ENCODE peak calls at places on chromosomes 7 and 10, in four cellular contexts. J, Y, D and G are unnamed samples.

GRCh38 chr10:85400981-85401695 is 965.5 kb downstream of the GRID1 start:
- DNase-seq in J (peak), Y (no peak), D (no peak), G (no peak)

GRCh38 chr10:91409069-91409868 is 875 bp upstream of the HECTD2 start:
- DNase-seq in J (peak), Y (peak), D (peak), G (peak)

GRCh38 chr7:11235491-11235890 is 261.8 kb downstream of the PHF14 start:
- DNase-seq in J (no peak), Y (no peak), D (no peak), G (no peak)

GRCh38 chr10:76583711-76584161 is 1053.9 kb downstream of the KCNMA1 start:
- DNase-seq in J (peak), Y (no peak), D (no peak), G (no peak)

GRCh38 chr10:44005788-44006099 is 357.1 kb upstream of the ZNF32 start:
- DNase-seq in J (no peak), Y (no peak), D (no peak), G (no peak)

GRCh38 chr10:507355-507699 is 182.1 kb downstream of the DIP2C start:
- DNase-seq in J (no peak), Y (no peak), D (no peak), G (no peak)

GRCh38 chr10:108735380-108735779 is 1187.9 kb downstream of the XPNPEP1 start:
- DNase-seq in J (peak), Y (no peak), D (no peak), G (no peak)

GRCh38 chr10:11906714-11907113 is 83.6 kb downstream of the PROSER2 start:
- DNase-seq in J (no peak), Y (no peak), D (no peak), G (no peak)

GRCh38 chr10:26841733-26842317 is 18.9 kb downstream of the ABI1 start:
- DNase-seq in J (no peak), Y (no peak), D (peak), G (no peak)

GRCh38 chr10:104201636-104202035 is 30.5 kb downstream of the CFAP43 start:
- DNase-seq in J (peak), Y (no peak), D (no peak), G (no peak)

GRCh38 chr10:132912225-132912684 is 30.1 kb downstream of the CFAP46 start:
- DNase-seq in J (no peak), Y (no peak), D (no peak), G (no peak)

GRCh38 chr7:101205901-101206664 is 5.2 kb upstream of the MOGAT3 start:
- DNase-seq in J (no peak), Y (no peak), D (no peak), G (no peak)

GRCh38 chr10:88386878-88387773 is 196.0 kb downstream of the RNLS start:
- DNase-seq in J (peak), Y (no peak), D (peak), G (no peak)

GRCh38 chr10:55943403-55943802 is 417.7 kb downstream of the ZWINT start:
- DNase-seq in J (no peak), Y (no peak), D (no peak), G (no peak)

GRCh38 chr10:124066744-124067714 is 26.4 kb downstream of the CHST15 start:
- DNase-seq in J (no peak), Y (no peak), D (peak), G (no peak)

GRCh38 chr10:132689721-132690360 is 96.1 kb downstream of the NKX6-2 start:
- DNase-seq in J (no peak), Y (peak), D (no peak), G (no peak)

GRCh38 chr7:18347170-18347569 is 148.4 kb upstream of the HDAC9 start:
- DNase-seq in J (no peak), Y (no peak), D (no peak), G (no peak)

GRCh38 chr10:89959433-89960110 is 258.2 kb downstream of the KIF20B start:
- DNase-seq in J (no peak), Y (no peak), D (no peak), G (no peak)

GRCh38 chr7:102119925-102120324 is 166.7 kb upstream of the SH2B2 start:
- DNase-seq in J (no peak), Y (no peak), D (no peak), G (no peak)

GRCh38 chr7:23058412-23059096 is 44.6 kb upstream of the HYCC1 start:
- DNase-seq in J (no peak), Y (no peak), D (no peak), G (no peak)

GRCh38 chr7:45217358-45217757 is 59.8 kb downstream of the RAMP3 start:
- DNase-seq in J (no peak), Y (no peak), D (no peak), G (peak)
- TF ChIP-seq CTCF in J (peak), Y (no peak), D (no peak), G (peak)

DNA sequence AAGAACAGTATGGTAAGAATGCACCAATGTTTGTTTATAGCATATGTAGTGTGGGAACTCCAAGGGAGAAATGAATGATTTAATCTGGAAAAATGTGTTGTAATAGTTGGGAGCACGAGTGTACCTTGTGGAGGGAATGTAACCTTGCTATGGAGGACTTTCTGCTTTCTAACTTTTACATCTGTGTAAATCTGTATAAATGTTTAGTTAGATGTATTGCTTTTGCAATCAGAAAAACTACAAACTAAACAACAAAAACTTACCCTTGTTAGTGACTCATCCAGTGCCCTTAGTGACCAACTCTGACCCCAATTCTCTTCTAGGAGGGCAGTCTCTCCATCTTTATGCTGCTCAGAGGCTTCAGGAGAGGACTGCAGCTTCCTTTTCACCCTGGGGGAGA is 89.3 kb downstream of the CCNY start:
- DNase-seq in J (no peak), Y (no peak), D (no peak), G (no peak)
- TF ChIP-seq CTCF in J (no peak), Y (no peak), D (no peak), G (no peak)

GRCh38 chr7:99543081-99543671 is 8.7 kb downstream of the FAM200A start:
- DNase-seq in J (no peak), Y (no peak), D (no peak), G (no peak)

GRCh38 chr7:99535667-99536066 is 16.2 kb downstream of the FAM200A start:
- DNase-seq in J (no peak), Y (no peak), D (no peak), G (no peak)

GRCh38 chr7:99540542-99540941 is 11.4 kb downstream of the FAM200A start:
- DNase-seq in J (no peak), Y (no peak), D (no peak), G (no peak)

GRCh38 chr7:99541212-99541611 is 10.7 kb downstream of the FAM200A start:
- DNase-seq in J (no peak), Y (no peak), D (no peak), G (no peak)

GRCh38 chr7:99539213-99539811 is 12.6 kb downstream of the FAM200A start:
- DNase-seq in J (no peak), Y (no peak), D (no peak), G (no peak)
- TF ChIP-seq CTCF in J (no peak), Y (no peak), D (no peak), G (no peak)

GRCh38 chr7:128053991-128054390 is 22.8 kb upstream of the LRRC4 start:
- DNase-seq in J (no peak), Y (no peak), D (no peak), G (no peak)
- TF ChIP-seq CTCF in J (no peak), Y (no peak), D (no peak), G (no peak)